ENCODE peak calls at places on chromosome 5, in nine cellular contexts. J is mesothelial cell of epicardium; L is CD8-positive, alpha-beta memory T cell; Q is EL; I is NCI-H345; R is ELR; M is M059J; D is CD4-positive, alpha-beta T cell; O is activated naive CD8-positive, alpha-beta T cell treated with anti-CD3 and anti-CD28 coated beads, Interleukin-2, amount 10 ng/mL, durations not matched to agents 7 days and 5 days. W is an unnamed sample.

GRCh38 chr5:42668254-42668653 is 88.4 kb upstream of the CCDC152 start:
- DNase-seq in J (no peak), L (no peak), Q (no peak), I (no peak), R (no peak), M (no peak), D (no peak), O (no peak), W (no peak)

GRCh38 chr5:133882801-133883200 is 85.6 kb downstream of the C5orf15 start:
- DNase-seq in J (no peak), L (no peak), Q (no peak), I (no peak), R (no peak), M (no peak), D (no peak), O (no peak), W (no peak)

GRCh38 chr5:55568629-55569512 is 34.1 kb upstream of the PLPP1 start:
- DNase-seq in J (no peak), L (no peak), Q (no peak), I (peak; percentile 17), R (no peak), M (no peak), D (no peak), O (no peak), W (no peak)

GRCh38 chr5:166746506-166746905 is 1544.9 kb upstream of the WWC1 start:
- DNase-seq in J (no peak), L (no peak), Q (no peak), I (no peak), R (no peak), M (no peak), D (no peak), O (no peak), W (no peak)

GRCh38 chr5:50958852-50959457 is 292.5 kb downstream of the PARP8 start:
- DNase-seq in J (no peak), L (no peak), Q (peak; percentile 29), I (peak; percentile 64), R (peak; percentile 57), M (peak; percentile 19), D (no peak), O (no peak), W (no peak)

GRCh38 chr5:19987594-19988345 is at the start of gene CDH18:
- DNase-seq in J (peak; percentile 68), L (no peak), Q (peak; percentile 76), I (peak; percentile 78), R (peak; percentile 64), M (peak; percentile 62), D (no peak), O (no peak), W (no peak)

GRCh38 chr5:136048966-136049365 is 20.2 kb downstream of the TGFBI start:
- DNase-seq in J (no peak), L (no peak), Q (no peak), I (no peak), R (no peak), M (no peak), D (no peak), O (no peak), W (no peak)

GRCh38 chr5:132103380-132103951 is 29.9 kb downstream of the CSF2 start:
- DNase-seq in J (no peak), L (peak; percentile 56), Q (peak; percentile 95), I (no peak), R (peak; percentile 96), M (peak; percentile 97), D (peak; percentile 72), O (peak; percentile 60), W (peak; percentile 64)